ENCODE peak calls at places on chromosomes 1 and 21, in six cellular contexts. One of them, this sample, is unnamed.

GRCh38 chr1:47944561-47944960 is 52.6 kb downstream of the TRABD2B start:
- DNase-seq in AG04450: no peak
- DNase-seq in fibroblast of lung: no peak
- DNase-seq in CD8-positive, alpha-beta memory T cell: no peak
- DNase-seq in ovary: no peak
- DNase-seq in DND-41: no peak
- DNase-seq in this sample: no peak

GRCh38 chr1:23402286-23403037 is 22.1 kb downstream of the TCEA3 start:
- DNase-seq in CD8-positive, alpha-beta memory T cell: no peak
- DNase-seq in DND-41: no peak
- DNase-seq in ovary: no peak
- DNase-seq in AG04450: no peak
- DNase-seq in fibroblast of lung: no peak
- DNase-seq in this sample: no peak

GRCh38 chr21:37658994-37659458 is 257.2 kb downstream of the KCNJ6 start:
- DNase-seq in fibroblast of lung: peak; percentile 79
- DNase-seq in DND-41: no peak
- DNase-seq in CD8-positive, alpha-beta memory T cell: no peak
- DNase-seq in AG04450: peak; percentile 21
- DNase-seq in ovary: peak; percentile 42
- DNase-seq in this sample: peak; percentile 91

GRCh38 chr1:239572183-239572582 is 185.8 kb downstream of the CHRM3 start:
- DNase-seq in AG04450: no peak
- DNase-seq in ovary: no peak
- DNase-seq in fibroblast of lung: no peak
- DNase-seq in CD8-positive, alpha-beta memory T cell: no peak
- DNase-seq in DND-41: no peak
- DNase-seq in this sample: no peak

GRCh38 chr1:17340358-17340757 is 31.6 kb upstream of the PADI6 start:
- DNase-seq in CD8-positive, alpha-beta memory T cell: no peak
- DNase-seq in AG04450: no peak
- DNase-seq in fibroblast of lung: peak; percentile 31
- DNase-seq in ovary: no peak
- DNase-seq in DND-41: no peak
- DNase-seq in this sample: peak; percentile 43

GRCh38 chr21:42030311-42030710 is 20.2 kb upstream of the ZBTB21 start:
- DNase-seq in ovary: no peak
- DNase-seq in fibroblast of lung: no peak
- DNase-seq in DND-41: no peak
- DNase-seq in AG04450: no peak
- DNase-seq in CD8-positive, alpha-beta memory T cell: no peak
- DNase-seq in this sample: no peak

GRCh38 chr21:41630249-41630648 is 122.3 kb upstream of the TMPRSS2 start:
- DNase-seq in ovary: no peak
- DNase-seq in CD8-positive, alpha-beta memory T cell: no peak
- DNase-seq in AG04450: peak; percentile 89
- DNase-seq in fibroblast of lung: peak; percentile 100
- DNase-seq in DND-41: no peak
- DNase-seq in this sample: peak; percentile 87

GRCh38 chr1:43271186-43272118 is 1.7 kb downstream of the TMEM125 start:
- DNase-seq in fibroblast of lung: peak; percentile 23
- DNase-seq in ovary: peak; percentile 13
- DNase-seq in CD8-positive, alpha-beta memory T cell: no peak
- DNase-seq in AG04450: no peak
- DNase-seq in DND-41: no peak
- DNase-seq in this sample: no peak

GRCh38 chr1:179816196-179816960 is 61.2 kb downstream of the TOR1AIP2 start:
- DNase-seq in AG04450: no peak
- DNase-seq in CD8-positive, alpha-beta memory T cell: no peak
- DNase-seq in DND-41: no peak
- DNase-seq in fibroblast of lung: peak; percentile 57
- DNase-seq in ovary: peak; percentile 71
- DNase-seq in this sample: no peak

GRCh38 chr1:15326691-15327530 is 79.9 kb downstream of the FHAD1 start:
- DNase-seq in fibroblast of lung: peak; percentile 86
- DNase-seq in CD8-positive, alpha-beta memory T cell: no peak
- DNase-seq in DND-41: no peak
- DNase-seq in AG04450: no peak
- DNase-seq in ovary: peak; percentile 50
- DNase-seq in this sample: no peak

GRCh38 chr1:227947425-227947677 is 381 bp downstream of the WNT9A start:
- DNase-seq in AG04450: no peak
- DNase-seq in CD8-positive, alpha-beta memory T cell: no peak
- DNase-seq in fibroblast of lung: peak; percentile 30
- DNase-seq in ovary: no peak
- DNase-seq in DND-41: no peak
- DNase-seq in this sample: no peak

GRCh38 chr1:240705584-240705983 is 93.6 kb upstream of the GREM2 start:
- DNase-seq in fibroblast of lung: peak; percentile 83
- DNase-seq in CD8-positive, alpha-beta memory T cell: no peak
- DNase-seq in ovary: no peak
- DNase-seq in DND-41: no peak
- DNase-seq in AG04450: no peak
- DNase-seq in this sample: no peak

GRCh38 chr21:37208741-37209225 is 58.4 kb downstream of the VPS26C start:
- DNase-seq in DND-41: no peak
- DNase-seq in CD8-positive, alpha-beta memory T cell: no peak
- DNase-seq in ovary: no peak
- DNase-seq in AG04450: no peak
- DNase-seq in fibroblast of lung: no peak
- DNase-seq in this sample: no peak

GRCh38 chr1:212916395-212917133 is 33.8 kb upstream of the VASH2 start:
- DNase-seq in DND-41: no peak
- DNase-seq in fibroblast of lung: peak; percentile 63
- DNase-seq in AG04450: no peak
- DNase-seq in ovary: peak; percentile 47
- DNase-seq in CD8-positive, alpha-beta memory T cell: no peak
- DNase-seq in this sample: no peak

GRCh38 chr1:213055087-213055591 is 4.1 kb downstream of the RPS6KC1 start:
- DNase-seq in ovary: no peak
- DNase-seq in DND-41: no peak
- DNase-seq in fibroblast of lung: no peak
- DNase-seq in AG04450: no peak
- DNase-seq in CD8-positive, alpha-beta memory T cell: no peak
- DNase-seq in this sample: no peak

GRCh38 chr1:113797472-113797871 is 14.8 kb downstream of the RSBN1 start:
- DNase-seq in CD8-positive, alpha-beta memory T cell: no peak
- DNase-seq in DND-41: no peak
- DNase-seq in AG04450: no peak
- DNase-seq in fibroblast of lung: no peak
- DNase-seq in ovary: no peak
- DNase-seq in this sample: no peak

GRCh38 chr1:245419572-245419971 is 264.8 kb downstream of the KIF26B start:
- DNase-seq in AG04450: no peak
- DNase-seq in ovary: no peak
- DNase-seq in fibroblast of lung: no peak
- DNase-seq in CD8-positive, alpha-beta memory T cell: no peak
- DNase-seq in DND-41: no peak
- DNase-seq in this sample: no peak

GRCh38 chr1:89288051-89288340 is 15.3 kb upstream of the GBP5 start:
- DNase-seq in ovary: no peak
- DNase-seq in DND-41: no peak
- DNase-seq in CD8-positive, alpha-beta memory T cell: no peak
- DNase-seq in AG04450: no peak
- DNase-seq in fibroblast of lung: no peak
- DNase-seq in this sample: no peak

GRCh38 chr1:168676861-168677260 is 52.1 kb downstream of the DPT start:
- DNase-seq in fibroblast of lung: no peak
- DNase-seq in CD8-positive, alpha-beta memory T cell: no peak
- DNase-seq in AG04450: no peak
- DNase-seq in DND-41: no peak
- DNase-seq in ovary: no peak
- DNase-seq in this sample: no peak

GRCh38 chr21:41750532-41751151 is 16.2 kb downstream of the RIPK4 start:
- DNase-seq in AG04450: no peak
- DNase-seq in ovary: no peak
- DNase-seq in DND-41: no peak
- DNase-seq in fibroblast of lung: no peak
- DNase-seq in CD8-positive, alpha-beta memory T cell: no peak
- DNase-seq in this sample: peak; percentile 52

GRCh38 chr1:26234644-26235384 is 814 bp downstream of the CEP85 start:
- DNase-seq in fibroblast of lung: peak; percentile 41
- DNase-seq in ovary: no peak
- DNase-seq in CD8-positive, alpha-beta memory T cell: peak; percentile 11
- DNase-seq in DND-41: peak; percentile 27
- DNase-seq in AG04450: no peak
- DNase-seq in this sample: no peak

DNA sequence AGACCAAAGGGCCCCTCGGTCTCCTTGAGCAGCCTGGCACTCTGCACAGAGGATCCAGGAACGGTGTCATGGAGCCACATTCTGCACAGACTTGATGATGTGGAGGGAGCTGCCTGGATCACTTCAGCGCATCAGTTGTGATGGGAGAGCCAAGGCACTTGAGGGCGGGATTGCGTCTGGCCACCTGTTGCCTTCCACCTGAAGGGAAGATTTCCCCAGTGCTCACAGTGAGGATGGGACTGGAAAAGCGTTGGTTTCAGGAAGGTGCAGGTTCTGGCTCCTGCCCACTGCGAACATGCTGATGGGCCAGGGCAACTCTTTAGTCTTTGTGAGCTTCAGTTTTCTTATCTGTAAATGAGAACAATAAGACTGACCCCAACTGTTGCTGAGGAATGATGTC is 2.6 kb downstream of the RER1 start:
- DNase-seq in AG04450: no peak
- DNase-seq in DND-41: no peak
- DNase-seq in fibroblast of lung: no peak
- DNase-seq in CD8-positive, alpha-beta memory T cell: no peak
- DNase-seq in ovary: no peak
- DNase-seq in this sample: no peak
- H3K27ac ChIP-seq in AG04450: no peak overlapping the region
- H3K27ac ChIP-seq in DND-41: no peak overlapping the region
- H3K27ac ChIP-seq in fibroblast of lung: no peak overlapping the region
- H3K27ac ChIP-seq in CD8-positive, alpha-beta memory T cell: no peak overlapping the region
- H3K27ac ChIP-seq in ovary: no peak overlapping the region
- H3K27ac ChIP-seq in this sample: no peak overlapping the region

DNA sequence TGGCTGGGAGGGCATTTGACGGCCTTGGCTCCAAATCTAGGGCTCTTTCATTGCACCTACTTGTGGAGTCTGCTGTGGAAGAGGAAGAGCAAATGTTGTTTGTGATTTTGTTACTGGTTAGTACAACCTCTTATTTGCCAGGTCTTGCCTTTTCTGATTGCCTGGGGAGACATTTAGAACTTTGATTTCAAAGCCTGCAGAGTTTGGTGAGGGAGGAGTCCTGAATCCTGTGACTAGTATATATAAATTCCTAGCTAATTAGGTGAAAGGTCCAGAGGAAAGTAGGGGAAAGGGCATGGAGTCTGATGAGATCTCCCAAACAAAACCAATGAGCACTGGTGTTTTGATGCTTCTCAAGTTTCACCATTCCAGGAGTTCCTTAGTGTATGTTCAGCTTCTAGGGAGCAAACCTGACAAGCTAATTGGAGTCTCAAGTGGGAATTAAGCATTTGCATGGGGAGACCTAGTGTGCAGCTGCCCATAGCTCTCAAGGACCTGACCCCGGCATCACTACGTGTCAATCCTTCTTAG is 5.1 kb upstream of the HMGCS2 start:
- DNase-seq in ovary: no peak
- DNase-seq in CD8-positive, alpha-beta memory T cell: no peak
- DNase-seq in DND-41: no peak
- DNase-seq in fibroblast of lung: peak; percentile 34
- DNase-seq in AG04450: no peak
- DNase-seq in this sample: no peak
- H3K4me3 ChIP-seq in ovary: no peak overlapping the region
- H3K4me3 ChIP-seq in CD8-positive, alpha-beta memory T cell: no peak overlapping the region
- H3K4me3 ChIP-seq in DND-41: no peak overlapping the region
- H3K4me3 ChIP-seq in fibroblast of lung: no peak overlapping the region
- H3K4me3 ChIP-seq in AG04450: no peak overlapping the region
- H3K4me3 ChIP-seq in this sample: peak overlapping the region; percentile 3

DNA sequence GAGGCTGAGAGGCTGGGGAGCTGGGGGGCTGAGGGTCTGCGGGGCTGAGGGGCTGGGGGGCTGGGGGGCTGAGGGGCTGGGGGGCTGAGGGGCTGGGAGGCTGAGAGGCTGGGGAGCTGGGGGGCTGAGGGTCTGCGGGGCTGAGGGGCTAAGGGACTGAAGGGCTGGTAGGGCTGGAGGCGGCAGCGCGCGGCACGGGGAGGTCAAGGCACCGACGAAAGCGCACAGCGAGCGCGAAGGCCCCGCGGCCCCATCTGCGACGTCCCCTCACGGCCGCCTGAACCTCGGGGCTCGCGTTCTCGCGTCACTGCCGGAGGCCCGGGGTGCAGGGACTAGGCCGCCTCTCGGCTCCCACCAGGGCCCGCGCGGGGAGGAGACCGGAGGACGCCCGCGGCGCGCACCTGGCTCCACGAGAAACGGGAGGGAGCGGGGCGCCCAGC is 356 bp downstream of the INTS11 start:
- DNase-seq in AG04450: no peak
- DNase-seq in ovary: no peak
- DNase-seq in DND-41: no peak
- DNase-seq in fibroblast of lung: no peak
- DNase-seq in CD8-positive, alpha-beta memory T cell: no peak
- DNase-seq in this sample: no peak
- H3K27ac ChIP-seq in AG04450: no peak overlapping the region
- H3K27ac ChIP-seq in ovary: no peak overlapping the region
- H3K27ac ChIP-seq in DND-41: peak overlapping the region; percentile 74
- H3K27ac ChIP-seq in fibroblast of lung: peak overlapping the region; percentile 92
- H3K27ac ChIP-seq in CD8-positive, alpha-beta memory T cell: peak overlapping the region; percentile 79
- H3K27ac ChIP-seq in this sample: no peak overlapping the region

GRCh38 chr1:151513626-151514101 is 2.5 kb downstream of the CGN start:
- DNase-seq in fibroblast of lung: no peak
- DNase-seq in AG04450: no peak
- DNase-seq in ovary: no peak
- DNase-seq in CD8-positive, alpha-beta memory T cell: no peak
- DNase-seq in DND-41: no peak
- DNase-seq in this sample: peak; percentile 85

GRCh38 chr1:151511636-151512215 is 539 bp downstream of the CGN start:
- DNase-seq in fibroblast of lung: no peak
- DNase-seq in CD8-positive, alpha-beta memory T cell: no peak
- DNase-seq in ovary: peak; percentile 61
- DNase-seq in AG04450: no peak
- DNase-seq in DND-41: peak; percentile 53
- DNase-seq in this sample: peak; percentile 54

GRCh38 chr1:151512801-151513625 is 1.8 kb downstream of the CGN start:
- DNase-seq in DND-41: no peak
- DNase-seq in CD8-positive, alpha-beta memory T cell: no peak
- DNase-seq in ovary: no peak
- DNase-seq in fibroblast of lung: no peak
- DNase-seq in AG04450: no peak
- DNase-seq in this sample: peak; percentile 91

GRCh38 chr1:151510957-151511635 is at the start of gene CGN:
- DNase-seq in DND-41: peak; percentile 95
- DNase-seq in fibroblast of lung: peak; percentile 76
- DNase-seq in ovary: peak; percentile 93
- DNase-seq in CD8-positive, alpha-beta memory T cell: peak; percentile 87
- DNase-seq in AG04450: peak; percentile 43
- DNase-seq in this sample: peak; percentile 75

GRCh38 chr1:151512326-151512725 is 1.1 kb downstream of the CGN start:
- DNase-seq in fibroblast of lung: no peak
- DNase-seq in AG04450: no peak
- DNase-seq in ovary: no peak
- DNase-seq in CD8-positive, alpha-beta memory T cell: no peak
- DNase-seq in DND-41: no peak
- DNase-seq in this sample: peak; percentile 45
- H3K4me3 ChIP-seq in fibroblast of lung: no peak overlapping the region
- H3K4me3 ChIP-seq in AG04450: no peak overlapping the region
- H3K4me3 ChIP-seq in ovary: peak overlapping the region; percentile 64
- H3K4me3 ChIP-seq in CD8-positive, alpha-beta memory T cell: peak overlapping the region; percentile 80
- H3K4me3 ChIP-seq in DND-41: no peak overlapping the region
- H3K4me3 ChIP-seq in this sample: peak overlapping the region; percentile 62

This sample was measured in PC-9.